ENCODE peak calls at places on chromosomes 16 and 17, in nine cellular contexts. I is stimulated activated CD4-positive, alpha-beta T cell treated with anti-CD3 and anti-CD28 coated beads, Interleukin-1b, Interleukin-23, amount 100 ng/mL, for 1 hour; M is stomach; T is GM03348; Z is Ammon's horn; R is lower leg skin; E is fibroblast of mammary gland; L is NB4; H is activated T-cell treated with anti-CD3 and anti-CD28 coated beads, Interleukin-2, amount 50 U/mL, for 72 hours. F is an unnamed sample.

GRCh38 chr16:51881731-51882130 is 665.2 kb downstream of the TOX3 start:
- DNase-seq in I (no peak), M (no peak), T (peak), Z (no peak), R (no peak), E (no peak), L (no peak), H (no peak), F (no peak)

GRCh38 chr17:78144146-78144719 is 2.0 kb upstream of the C17orf99 start:
- DNase-seq in I (no peak), M (peak), T (peak), Z (peak), R (peak), E (peak), L (peak), H (no peak), F (no peak)

GRCh38 chr16:61813339-61813738 is 222.9 kb downstream of the CDH8 start:
- DNase-seq in I (no peak), M (no peak), T (no peak), Z (no peak), R (no peak), E (no peak), L (no peak), H (no peak), F (no peak)

GRCh38 chr17:64240261-64240740 is 22.8 kb downstream of the TEX2 start:
- DNase-seq in I (no peak), M (no peak), T (peak), Z (no peak), R (no peak), E (no peak), L (no peak), H (no peak), F (no peak)

GRCh38 chr16:30561212-30561816 is 3.1 kb upstream of the ZNF764 start:
- DNase-seq in I (no peak), M (peak), T (peak), Z (no peak), R (no peak), E (peak), L (no peak), H (no peak), F (no peak)

GRCh38 chr17:17314501-17315071 is 11.4 kb downstream of the NT5M start:
- DNase-seq in I (no peak), M (peak), T (no peak), Z (no peak), R (no peak), E (no peak), L (no peak), H (no peak), F (no peak)

GRCh38 chr17:27522028-27522639 is 65.9 kb downstream of the KSR1 start:
- DNase-seq in I (no peak), M (no peak), T (no peak), Z (no peak), R (no peak), E (no peak), L (no peak), H (no peak), F (no peak)

GRCh38 chr16:31080756-31081419 is 6.7 kb downstream of the ZNF646 start:
- DNase-seq in I (no peak), M (no peak), T (no peak), Z (no peak), R (no peak), E (no peak), L (peak), H (no peak), F (no peak)

GRCh38 chr17:17675925-17676534 is 5.2 kb upstream of the RAI1 start:
- DNase-seq in I (no peak), M (no peak), T (no peak), Z (no peak), R (no peak), E (peak), L (no peak), H (peak), F (no peak)

GRCh38 chr17:5097101-5097834 is 14.4 kb downstream of the ZNF232 start:
- DNase-seq in I (no peak), M (peak), T (no peak), Z (peak), R (peak), E (no peak), L (no peak), H (peak), F (no peak)

GRCh38 chr16:75931043-75931442 is 204.8 kb upstream of the CPHXL start:
- DNase-seq in I (no peak), M (no peak), T (no peak), Z (no peak), R (no peak), E (peak), L (no peak), H (no peak), F (no peak)

GRCh38 chr17:42579794-42580551 is 2.4 kb upstream of the PSMC3IP start:
- DNase-seq in I (no peak), M (no peak), T (no peak), Z (no peak), R (no peak), E (no peak), L (peak), H (no peak), F (no peak)

GRCh38 chr17:5282639-5283217 is 644 bp downstream of the RABEP1 start:
- DNase-seq in I (peak), M (no peak), T (no peak), Z (peak), R (no peak), E (no peak), L (no peak), H (no peak), F (no peak)

GRCh38 chr16:68460067-68460466 is 11.8 kb upstream of the SMPD3 start:
- DNase-seq in I (no peak), M (no peak), T (no peak), Z (no peak), R (no peak), E (no peak), L (no peak), H (peak), F (no peak)

GRCh38 chr17:77374170-77374936 is 233.6 kb downstream of the SEC14L1 start:
- DNase-seq in I (peak), M (peak), T (peak), Z (peak), R (peak), E (peak), L (peak), H (peak), F (no peak)

GRCh38 chr17:32503251-32504165 is 16.7 kb downstream of the CDK5R1 start:
- DNase-seq in I (no peak), M (no peak), T (peak), Z (peak), R (no peak), E (no peak), L (peak), H (peak), F (no peak)

GRCh38 chr17:21163101-21163500 is 36.3 kb downstream of the DHRS7B start:
- DNase-seq in I (no peak), M (no peak), T (no peak), Z (no peak), R (no peak), E (no peak), L (no peak), H (no peak), F (no peak)

GRCh38 chr17:5257124-5257523 is 22.5 kb upstream of the SCIMP start:
- DNase-seq in I (no peak), M (no peak), T (no peak), Z (no peak), R (no peak), E (no peak), L (no peak), H (no peak), F (no peak)

GRCh38 chr16:35750701-35751104 is 2291.3 kb downstream of the TP53TG3F start:
- DNase-seq in I (no peak), M (no peak), T (no peak), Z (no peak), R (no peak), E (no peak), L (no peak), H (no peak), F (no peak)

GRCh38 chr17:64006361-64007088 is 8.4 kb downstream of the PRR29 start:
- DNase-seq in I (no peak), M (no peak), T (peak), Z (no peak), R (no peak), E (peak), L (no peak), H (no peak), F (no peak)

GRCh38 chr16:2365895-2366294 is 25.4 kb upstream of the ABCA3 start:
- DNase-seq in I (no peak), M (no peak), T (peak), Z (no peak), R (no peak), E (peak), L (no peak), H (no peak), F (no peak)

GRCh38 chr16:17940584-17940983 is 396.0 kb downstream of the NPIPA8 start:
- DNase-seq in I (no peak), M (no peak), T (no peak), Z (no peak), R (no peak), E (no peak), L (no peak), H (no peak), F (no peak)

GRCh38 chr16:3536271-3536671 is 35.5 kb downstream of the CLUAP1 start:
- DNase-seq in I (no peak), M (no peak), T (peak), Z (no peak), R (no peak), E (peak), L (no peak), H (no peak), F (no peak)

GRCh38 chr17:2084766-2085647 is 30.1 kb downstream of the HIC1 start:
- DNase-seq in I (no peak), M (no peak), T (peak), Z (no peak), R (peak), E (peak), L (no peak), H (no peak), F (no peak)

GRCh38 chr16:85471469-85472431 is 141.4 kb upstream of the GSE1 start:
- DNase-seq in I (no peak), M (peak), T (no peak), Z (no peak), R (no peak), E (no peak), L (no peak), H (no peak), F (peak)

GRCh38 chr17:30113213-30113612 is 3.4 kb upstream of the NSRP1 start:
- DNase-seq in I (no peak), M (peak), T (no peak), Z (no peak), R (no peak), E (peak), L (peak), H (peak), F (no peak)

GRCh38 chr17:3447625-3448024 is 14.0 kb upstream of the OR1E2 start:
- DNase-seq in I (no peak), M (no peak), T (no peak), Z (peak), R (no peak), E (peak), L (peak), H (no peak), F (no peak)

GRCh38 chr17:1999557-2000251 is 25.4 kb downstream of the RTN4RL1 start:
- DNase-seq in I (no peak), M (peak), T (peak), Z (peak), R (no peak), E (no peak), L (no peak), H (no peak), F (peak)

GRCh38 chr16:4215106-4215505 is 26.8 kb downstream of the SRL start:
- DNase-seq in I (no peak), M (no peak), T (no peak), Z (no peak), R (no peak), E (no peak), L (no peak), H (no peak), F (no peak)

GRCh38 chr16:30896890-30897730 is 696 bp downstream of the CTF1 start:
- DNase-seq in I (peak), M (peak), T (peak), Z (peak), R (peak), E (peak), L (peak), H (peak), F (peak)

GRCh38 chr16:70610273-70611223 is 35.8 kb upstream of the IL34 start:
- DNase-seq in I (no peak), M (no peak), T (no peak), Z (no peak), R (no peak), E (no peak), L (no peak), H (no peak), F (no peak)

GRCh38 chr17:66614469-66614868 is 220.4 kb upstream of the CACNG5 start:
- DNase-seq in I (no peak), M (no peak), T (no peak), Z (no peak), R (no peak), E (no peak), L (peak), H (no peak), F (no peak)

GRCh38 chr17:49015924-49016774 is 19.0 kb downstream of the IGF2BP1 start:
- DNase-seq in I (no peak), M (no peak), T (no peak), Z (no peak), R (no peak), E (no peak), L (no peak), H (no peak), F (no peak)

GRCh38 chr17:76265624-76266243 is 586 bp downstream of the UBALD2 start:
- DNase-seq in I (no peak), M (peak), T (peak), Z (peak), R (peak), E (no peak), L (peak), H (peak), F (no peak)

GRCh38 chr17:41775394-41776226 is 10.9 kb downstream of the JUP start:
- DNase-seq in I (no peak), M (no peak), T (no peak), Z (peak), R (no peak), E (no peak), L (no peak), H (no peak), F (no peak)

GRCh38 chr16:68700120-68700519 is 37.0 kb upstream of the CDH1 start:
- DNase-seq in I (no peak), M (no peak), T (peak), Z (no peak), R (no peak), E (peak), L (peak), H (no peak), F (no peak)

GRCh38 chr16:4733747-4734062 is 366 bp downstream of the ANKS3 start:
- DNase-seq in I (no peak), M (no peak), T (peak), Z (no peak), R (no peak), E (no peak), L (no peak), H (no peak), F (no peak)

GRCh38 chr16:85690469-85691064 is 1.8 kb upstream of the GINS2 start:
- DNase-seq in I (no peak), M (no peak), T (no peak), Z (peak), R (no peak), E (no peak), L (no peak), H (no peak), F (no peak)

GRCh38 chr17:35371934-35372333 is 1.5 kb downstream of the SLFN11 start:
- DNase-seq in I (no peak), M (no peak), T (no peak), Z (no peak), R (no peak), E (no peak), L (no peak), H (no peak), F (no peak)

F was measured in NCI-H2107.